ENCODE peak calls at places on chromosomes 6 and 20, in five cellular contexts. N, S, M, H and Q are unnamed samples.

GRCh38 chr6:155292711-155293110 is 21.6 kb downstream of the TFB1M start:
- DNase-seq in S (no peak), H (no peak), N (no peak), M (no peak), Q (no peak)

GRCh38 chr6:156794963-156795362 is 17.8 kb downstream of the ARID1B start:
- DNase-seq in H (no peak), N (no peak), M (no peak), S (no peak), Q (no peak)

GRCh38 chr20:14861028-14861699 is 523.8 kb upstream of the FLRT3 start:
- DNase-seq in N (no peak), H (no peak), S (no peak), M (no peak), Q (no peak)

GRCh38 chr20:25243416-25243979 is 4.4 kb upstream of the PYGB start:
- DNase-seq in N (no peak), M (no peak), S (no peak), H (no peak), Q (no peak)

GRCh38 chr6:52540286-52540902 is 36.5 kb downstream of the TRAM2 start:
- DNase-seq in S (no peak), M (no peak), N (no peak), H (no peak), Q (no peak)

GRCh38 chr6:41558033-41558807 is 12.0 kb downstream of the FOXP4 start:
- DNase-seq in M (no peak), S (no peak), N (no peak), H (no peak), Q (no peak)

GRCh38 chr6:125393449-125393858 is 91.7 kb upstream of the HDDC2 start:
- DNase-seq in M (no peak), S (no peak), H (no peak), N (no peak), Q (no peak)

GRCh38 chr6:38233161-38233791 is 406.5 kb downstream of the BTBD9 start:
- DNase-seq in H (peak; percentile 20), N (no peak), M (no peak), S (no peak), Q (no peak)

GRCh38 chr6:8589941-8590676 is 154.8 kb upstream of the SLC35B3 start:
- DNase-seq in N (no peak), M (no peak), S (no peak), H (no peak), Q (no peak)

GRCh38 chr6:1872649-1873131 is 263.0 kb downstream of the FOXC1 start:
- DNase-seq in N (no peak), S (no peak), M (no peak), H (peak; percentile 29), Q (no peak)

GRCh38 chr6:159727717-159728440 is 573 bp downstream of the WTAP start:
- DNase-seq in S (no peak), N (peak; percentile 59), H (peak; percentile 22), M (no peak), Q (no peak)

GRCh38 chr20:51966296-51966971 is 164.1 kb upstream of the SALL4 start:
- DNase-seq in M (no peak), H (peak; percentile 68), N (no peak), S (no peak), Q (no peak)

GRCh38 chr20:50715694-50716093 is 15.7 kb upstream of the PARD6B start:
- DNase-seq in M (no peak), S (no peak), N (no peak), H (peak; percentile 84), Q (no peak)

GRCh38 chr6:52534966-52535390 is 41.9 kb downstream of the TRAM2 start:
- DNase-seq in S (no peak), M (no peak), H (no peak), N (no peak), Q (no peak)

GRCh38 chr20:19361801-19362200 is 149.4 kb downstream of the SLC24A3 start:
- DNase-seq in N (no peak), H (no peak), M (no peak), S (no peak), Q (no peak)

GRCh38 chr6:3159805-3160781 is 2.7 kb upstream of the TUBB2A start:
- DNase-seq in M (peak; percentile 67), N (peak; percentile 28), S (peak; percentile 22), H (peak; percentile 78), Q (peak; percentile 66)

GRCh38 chr20:25336561-25337422 is 53.8 kb downstream of the ABHD12 start:
- DNase-seq in S (no peak), N (no peak), M (no peak), H (peak; percentile 81), Q (no peak)

GRCh38 chr6:84220809-84221409 is 6.5 kb downstream of the CEP162 start:
- DNase-seq in S (no peak), N (no peak), H (peak; percentile 39), M (no peak), Q (no peak)

GRCh38 chr20:43690943-43691598 is 24.2 kb downstream of the MYBL2 start:
- DNase-seq in S (no peak), M (no peak), N (no peak), H (no peak), Q (no peak)

GRCh38 chr20:34311118-34312023 is 8.2 kb upstream of the AHCY start:
- DNase-seq in M (no peak), N (no peak), H (no peak), S (no peak), Q (no peak)

GRCh38 chr6:151914475-151914874 is 107.0 kb downstream of the ESR1 start:
- DNase-seq in N (no peak), H (peak; percentile 56), M (no peak), S (no peak), Q (no peak)

GRCh38 chr6:97176468-97176867 is 106.5 kb downstream of the MMS22L start:
- DNase-seq in N (no peak), S (no peak), H (peak; percentile 56), M (no peak), Q (no peak)

GRCh38 chr20:6708010-6708409 is 59.5 kb upstream of the BMP2 start:
- DNase-seq in H (peak; percentile 92), N (no peak), S (no peak), M (no peak), Q (no peak)

GRCh38 chr6:12026120-12026519 is 14.0 kb downstream of the HIVEP1 start:
- DNase-seq in M (no peak), S (no peak), N (no peak), H (no peak), Q (no peak)

GRCh38 chr6:51842066-51842465 is 245.3 kb downstream of the PKHD1 start:
- DNase-seq in S (no peak), M (no peak), N (no peak), H (no peak), Q (no peak)

GRCh38 chr6:161274488-161274858 is 612 bp upstream of the AGPAT4 start:
- DNase-seq in H (no peak), S (no peak), M (no peak), N (no peak), Q (no peak)

GRCh38 chr6:152150196-152150595 is 342.7 kb downstream of the ESR1 start:
- DNase-seq in S (no peak), H (no peak), M (no peak), N (no peak), Q (no peak)

GRCh38 chr6:44272529-44272928 is 2.3 kb downstream of the TMEM151B start:
- DNase-seq in M (no peak), N (no peak), S (no peak), H (no peak), Q (no peak)

GRCh38 chr6:130937942-130938604 is 110.9 kb downstream of the SMLR1 start:
- DNase-seq in M (no peak), H (no peak), N (no peak), S (no peak), Q (no peak)

GRCh38 chr20:63552481-63553249 is 1.3 kb upstream of the FNDC11 start:
- DNase-seq in H (peak; percentile 42), M (peak; percentile 74), S (no peak), N (no peak), Q (peak; percentile 42)